ENCODE peak calls at places on chromosomes 4 and X, in four cellular contexts. S, T, J and Q are unnamed samples. For H3K9me3, the result is how much of the 10 kb centered on the place peaks cover.

GRCh38 chr4:55793479-55793878 is 26.1 kb upstream of the EXOC1L start:
- DNase-seq in S (no peak), T (no peak), J (no peak), Q (no peak)

GRCh38 chr4:107531927-107532326 is 188.1 kb downstream of the PAPSS1 start:
- DNase-seq in S (no peak), T (no peak), J (no peak), Q (no peak)

GRCh38 chr4:100736651-100737450 is 219.0 kb upstream of the EMCN start:
- DNase-seq in S (peak), T (peak), J (no peak), Q (peak)

GRCh38 chr4:155170569-155170968 is 37.9 kb upstream of the NPY2R start:
- DNase-seq in S (no peak), T (no peak), J (no peak), Q (no peak)

GRCh38 chr4:113587640-113588275 is 173.8 kb downstream of the CAMK2D start:
- DNase-seq in S (no peak), T (no peak), J (no peak), Q (no peak)

GRCh38 chr4:96102541-96103018 is 262.7 kb downstream of the PDHA2 start:
- DNase-seq in S (no peak), T (no peak), J (no peak), Q (peak)

GRCh38 chr4:4289575-4289929 is 402 bp downstream of the LYAR start:
- DNase-seq in S (no peak), T (no peak), J (no peak), Q (no peak)

GRCh38 chr4:2286904-2287593 is 25.1 kb upstream of the MXD4 start:
- DNase-seq in S (no peak), T (peak), J (no peak), Q (no peak)

GRCh38 chr4:57303012-57303751 is 193.0 kb upstream of the IGFBP7 start:
- DNase-seq in S (no peak), T (no peak), J (no peak), Q (peak)

GRCh38 chr4:4794421-4794820 is 65.0 kb upstream of the MSX1 start:
- DNase-seq in S (no peak), T (no peak), J (no peak), Q (no peak)

GRCh38 chrX:39427492-39428289 is 626.4 kb downstream of the MID1IP1 start:
- DNase-seq in S (no peak), T (peak), J (no peak), Q (peak)

GRCh38 chr4:37889849-37890500 is 909 bp upstream of the TBC1D1 start:
- DNase-seq in S (peak), T (peak), J (peak), Q (peak)

GRCh38 chrX:110853610-110854009 is 58.0 kb upstream of the CHRDL1 start:
- DNase-seq in S (no peak), T (no peak), J (no peak), Q (peak)

GRCh38 chr4:54440394-54441223 is 211.5 kb downstream of the PDGFRA start:
- DNase-seq in S (peak), T (peak), J (no peak), Q (peak)

GRCh38 chrX:115337735-115338134 is 48.2 kb downstream of the LUZP4 start:
- DNase-seq in S (no peak), T (peak), J (no peak), Q (no peak)

GRCh38 chr4:154491731-154492249 is at the start of gene DCHS2:
- DNase-seq in S (peak), T (no peak), J (peak), Q (no peak)

GRCh38 chr4:150491132-150492049 is 90.6 kb upstream of the MAB21L2 start:
- DNase-seq in S (no peak), T (no peak), J (no peak), Q (no peak)

GRCh38 chr4:15423285-15423711 is 4.5 kb upstream of the C1QTNF7 start:
- DNase-seq in S (no peak), T (no peak), J (no peak), Q (no peak)

GRCh38 chr4:173518419-173519102 is 11.5 kb downstream of the HAND2 start:
- DNase-seq in S (no peak), T (no peak), J (peak), Q (peak)

GRCh38 chr4:184348311-184349233 is 125.8 kb downstream of the IRF2 start:
- DNase-seq in S (no peak), T (peak), J (no peak), Q (peak)

GRCh38 chrX:107935200-107935599 is 47.0 kb downstream of the TEX13B start:
- DNase-seq in S (no peak), T (peak), J (no peak), Q (peak)

GRCh38 chr4:36863601-36864000 is 380.9 kb upstream of the NWD2 start:
- DNase-seq in S (no peak), T (no peak), J (no peak), Q (no peak)

GRCh38 chrX:41293269-41293668 is 40.7 kb upstream of the DDX3X start:
- DNase-seq in S (no peak), T (no peak), J (peak), Q (no peak)

GRCh38 chr4:149031399-149031798 is 589.2 kb upstream of the NR3C2 start:
- DNase-seq in S (no peak), T (peak), J (no peak), Q (no peak)

GRCh38 chr4:81984746-81985145 is 389.0 kb downstream of the HNRNPD start:
- DNase-seq in S (no peak), T (no peak), J (no peak), Q (no peak)

GRCh38 chr4:94827481-94828110 is 69.8 kb downstream of the BMPR1B start:
- DNase-seq in S (no peak), T (peak), J (no peak), Q (peak)
- H2BK15ac ChIP-seq in S (no peak), T (no peak), J (no peak), Q (no peak)

GRCh38 chrX:48981178-48981577 is 9.5 kb upstream of the KCND1 start:
- DNase-seq in S (no peak), T (no peak), J (no peak), Q (no peak)

GRCh38 chrX:48978226-48978625 is 6.6 kb upstream of the KCND1 start:
- DNase-seq in S (no peak), T (no peak), J (no peak), Q (no peak)

DNA sequence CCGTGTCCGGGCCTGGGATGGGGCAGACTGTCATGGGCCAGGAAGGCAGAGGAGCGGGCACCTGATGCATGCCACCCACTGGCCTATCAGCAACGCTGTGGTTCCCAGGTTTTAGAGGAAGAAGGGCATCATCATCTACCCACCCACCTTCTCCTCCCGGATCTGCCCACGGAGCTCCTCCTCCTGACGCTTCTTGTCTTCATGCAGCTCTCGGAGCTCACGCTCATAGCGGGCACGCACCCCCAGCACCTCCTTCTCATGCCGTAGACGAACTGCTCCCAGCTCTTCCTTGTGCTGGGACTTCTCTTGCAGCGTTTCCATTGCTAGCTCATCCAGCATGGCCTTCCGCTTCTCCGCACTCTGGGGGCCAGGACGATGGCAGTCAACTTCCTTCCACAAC is 11.4 kb upstream of the KCND1 start:
- DNase-seq in S (no peak), T (no peak), J (no peak), Q (no peak)
- H3K9me3 ChIP-seq in S (under half), T (under half), J (under half), Q (under half)

GRCh38 chr4:92091335-92091734 is 212.4 kb upstream of the GRID2 start:
- DNase-seq in S (no peak), T (no peak), J (peak), Q (no peak)

DNA sequence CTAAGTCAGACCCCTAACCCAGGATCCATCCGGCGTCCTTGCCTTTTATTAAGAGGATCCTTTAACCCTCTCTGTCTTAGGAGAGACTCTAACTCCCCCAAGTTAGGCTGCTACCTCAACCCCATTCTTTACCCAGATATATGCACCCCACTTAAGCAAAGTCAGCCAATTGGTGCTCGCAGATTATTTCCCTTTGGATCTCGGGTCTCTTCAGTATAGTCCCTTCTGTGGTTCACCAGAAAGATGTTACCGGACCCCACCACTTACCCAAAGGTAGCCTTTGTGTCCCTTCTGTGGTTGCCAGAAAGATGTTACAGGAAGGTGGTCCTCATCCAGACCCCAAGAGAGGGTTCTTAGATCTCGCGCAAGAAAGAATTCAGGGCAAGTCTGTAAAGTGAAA is 212.9 kb upstream of the GRID2 start:
- DNase-seq in S (no peak), T (no peak), J (no peak), Q (no peak)
- H3K4me3 ChIP-seq in S (no peak), T (peak), J (no peak), Q (no peak)

GRCh38 chr4:32394255-32394654 is 1674.1 kb downstream of the PCDH7 start:
- DNase-seq in S (no peak), T (no peak), J (no peak), Q (no peak)
- H2BK15ac ChIP-seq in S (no peak), T (no peak), J (no peak), Q (no peak)

GRCh38 chrX:63471004-63471403 is 119.9 kb upstream of the SPIN4 start:
- DNase-seq in S (no peak), T (no peak), J (no peak), Q (no peak)

GRCh38 chrX:63470506-63470905 is 119.4 kb upstream of the SPIN4 start:
- DNase-seq in S (no peak), T (no peak), J (no peak), Q (no peak)

GRCh38 chrX:63475200-63475599 is 124.1 kb upstream of the SPIN4 start:
- DNase-seq in S (no peak), T (no peak), J (no peak), Q (no peak)
- H3K9me3 ChIP-seq in S (under half), T (under half), J (under half), Q (half or more)

DNA sequence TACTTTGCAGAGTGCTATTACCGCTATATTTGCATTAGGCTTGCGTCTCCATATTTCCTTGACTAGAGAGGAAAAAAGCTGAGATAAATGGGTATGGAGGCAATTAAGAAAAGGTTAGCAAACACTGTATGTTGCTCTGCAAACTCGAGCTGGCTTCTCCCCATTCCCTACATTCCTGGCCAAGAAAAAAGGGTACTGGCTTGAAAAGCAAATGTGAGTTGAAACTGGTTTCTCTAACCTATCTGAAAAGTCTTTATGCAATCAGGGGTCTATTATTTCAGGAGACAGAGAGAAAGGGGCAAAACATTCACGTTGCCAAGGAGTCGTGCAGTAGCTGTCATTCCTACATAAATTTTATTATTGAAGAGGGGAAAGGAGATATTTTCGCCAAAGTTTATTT is 2.1 kb downstream of the TMEM47 start:
- DNase-seq in S (no peak), T (no peak), J (no peak), Q (peak)
- H3K4me3 ChIP-seq in S (peak), T (peak), J (peak), Q (no peak)